ENCODE peak calls at places on chromosome 21, in seven cellular contexts. Q is endodermal cell; T is CD8-positive, alpha-beta T cell; H is AG04450; Z is thyroid gland; C is left lung; S is neural progenitor cell. M is an unnamed sample.
A peak's percentile ranks its signal among the peaks of the same experiment; 100 is the strongest.

GRCh38 chr21:36610201-36610600 is 88.7 kb upstream of the SIM2 start:
- DNase-seq in T (no peak), Q (no peak), S (no peak), C (no peak), Z (no peak), H (no peak), M (no peak)

GRCh38 chr21:25555492-25555891 is 51.8 kb downstream of the MRPL39 start:
- DNase-seq in Q (no peak), Z (no peak), C (no peak), S (no peak), H (no peak), T (no peak), M (no peak)

GRCh38 chr21:36194024-36194423 is 37.4 kb downstream of the DOP1B start:
- DNase-seq in Z (peak; percentile 67), T (no peak), H (no peak), Q (no peak), C (peak; percentile 37), S (no peak), M (no peak)

GRCh38 chr21:35987475-35987874 is 72.9 kb downstream of the SETD4 start:
- DNase-seq in C (peak; percentile 33), Z (no peak), H (no peak), S (no peak), Q (no peak), T (no peak), M (no peak)

GRCh38 chr21:21196087-21196486 is 197.9 kb downstream of the NCAM2 start:
- DNase-seq in Z (no peak), C (no peak), H (no peak), S (no peak), T (no peak), Q (no peak), M (no peak)

GRCh38 chr21:42781981-42782722 is 97.2 kb downstream of the WDR4 start:
- DNase-seq in Q (no peak), H (no peak), C (no peak), S (no peak), T (no peak), Z (no peak), M (no peak)

GRCh38 chr21:39938086-39938611 is 70.9 kb downstream of the PCP4 start:
- DNase-seq in Z (peak; percentile 19), S (no peak), T (no peak), Q (no peak), H (no peak), C (no peak), M (no peak)

GRCh38 chr21:37064841-37065240 is 8.0 kb downstream of the PIGP start:
- DNase-seq in Q (no peak), H (no peak), Z (no peak), C (no peak), S (no peak), T (no peak), M (no peak)

GRCh38 chr21:35737899-35738341 is 322.4 kb downstream of the SETD4 start:
- DNase-seq in Z (peak; percentile 23), S (no peak), C (no peak), H (no peak), T (no peak), Q (no peak), M (no peak)

GRCh38 chr21:28226563-28226962 is 766.1 kb downstream of the LTN1 start:
- DNase-seq in S (no peak), Q (no peak), T (no peak), H (no peak), Z (no peak), C (no peak), M (no peak)

GRCh38 chr21:23936224-23936623 is 1671.1 kb downstream of the MRPL39 start:
- DNase-seq in Z (no peak), S (peak; percentile 5), Q (peak; percentile 63), T (no peak), C (no peak), H (peak; percentile 27), M (no peak)

GRCh38 chr21:28485301-28486022 is 507.2 kb downstream of the LTN1 start:
- DNase-seq in Q (no peak), T (no peak), H (peak; percentile 2), S (no peak), Z (no peak), C (no peak), M (no peak)

GRCh38 chr21:16563111-16563510 is 833.3 kb downstream of the USP25 start:
- DNase-seq in T (no peak), C (no peak), Z (no peak), H (no peak), S (no peak), Q (no peak), M (no peak)

GRCh38 chr21:16302851-16303282 is 573.1 kb downstream of the USP25 start:
- DNase-seq in Z (peak; percentile 14), T (no peak), Q (no peak), C (no peak), S (no peak), H (no peak), M (no peak)

GRCh38 chr21:10627316-10627863 is 106.0 kb downstream of the TPTE start:
- DNase-seq in C (no peak), Z (no peak), S (no peak), H (no peak), Q (no peak), T (no peak), M (no peak)

GRCh38 chr21:44035244-44035643 is 23.1 kb downstream of the TRAPPC10 start:
- DNase-seq in H (no peak), C (no peak), Q (no peak), T (no peak), S (no peak), Z (no peak), M (no peak)

DNA sequence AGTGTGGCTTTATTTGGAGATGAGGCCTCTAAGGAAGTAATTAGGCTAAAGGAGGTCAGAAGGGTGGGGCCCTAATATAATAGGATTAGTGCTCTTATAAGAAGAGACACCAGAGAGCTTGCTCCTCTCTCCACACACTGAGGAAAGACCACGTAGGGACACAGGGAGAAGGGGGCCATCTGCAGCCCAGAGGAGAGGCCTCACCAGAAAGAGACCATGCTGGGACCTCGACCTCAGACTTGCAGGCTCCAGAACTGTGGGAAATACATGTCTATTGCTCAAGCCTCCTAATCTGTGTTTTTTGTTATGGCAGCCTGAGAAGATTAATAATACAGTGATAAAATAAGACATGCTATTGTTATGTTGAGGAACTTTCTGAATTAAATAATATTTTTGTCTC is 8.3 kb downstream of the RCAN1 start:
- DNase-seq in Q (peak; percentile 31), Z (no peak), H (no peak), T (no peak), C (no peak), S (peak; percentile 35), M (no peak)
- TF ChIP-seq CTCF in Q (no peak), Z (no peak), H (no peak), T (no peak), C (no peak), S (no peak), M (no peak)

GRCh38 chr21:41500931-41501381 is 7.0 kb downstream of the TMPRSS2 start:
- DNase-seq in H (no peak), S (no peak), T (no peak), Z (no peak), C (no peak), Q (no peak), M (no peak)

GRCh38 chr21:41500354-41500753 is 7.6 kb downstream of the TMPRSS2 start:
- DNase-seq in H (no peak), S (no peak), Q (no peak), C (no peak), T (no peak), Z (no peak), M (no peak)

GRCh38 chr21:41499920-41500319 is 8.0 kb downstream of the TMPRSS2 start:
- DNase-seq in H (no peak), S (no peak), C (no peak), Q (no peak), Z (no peak), T (no peak), M (no peak)

GRCh38 chr21:41503331-41503730 is 4.6 kb downstream of the TMPRSS2 start:
- DNase-seq in C (no peak), Q (no peak), Z (no peak), H (no peak), S (no peak), T (no peak), M (no peak)

DNA sequence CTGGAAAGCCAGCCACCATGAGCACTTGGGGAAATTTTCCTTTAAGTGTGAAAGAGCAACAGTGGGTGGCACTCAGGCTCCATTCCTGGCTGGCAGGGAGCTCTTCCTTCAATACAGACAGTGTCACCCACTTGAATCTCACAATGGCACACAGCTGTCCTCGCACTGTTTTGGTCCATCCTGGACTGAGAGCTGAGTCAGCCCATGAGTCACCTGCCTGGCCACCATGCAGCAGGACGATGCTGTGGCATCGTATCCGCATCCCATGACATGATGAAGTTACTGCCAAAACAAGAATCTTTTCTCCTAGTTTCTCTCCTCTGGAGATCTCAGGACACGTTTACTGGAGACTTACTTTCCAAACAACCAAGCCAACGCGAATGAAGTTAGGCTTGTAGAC is 6.0 kb downstream of the TMPRSS2 start:
- DNase-seq in C (no peak), T (no peak), S (no peak), Q (no peak), H (no peak), Z (no peak), M (no peak)
- TF ChIP-seq CTCF in C (no peak), T (no peak), S (no peak), Q (no peak), H (no peak), Z (no peak), M (no peak)

GRCh38 chr21:30444204-30444603 is 4.1 kb downstream of the KRTAP15-1 start:
- DNase-seq in C (no peak), T (no peak), H (no peak), S (peak; percentile 18), Q (peak; percentile 64), Z (peak; percentile 10), M (no peak)
- TF ChIP-seq CTCF in C (no peak), T (no peak), H (no peak), S (no peak), Q (peak; percentile 61), Z (peak; percentile 15), M (no peak)

GRCh38 chr21:33308586-33309490 is 15.9 kb upstream of the IFNAR1 start:
- DNase-seq in S (no peak), Z (no peak), C (no peak), Q (no peak), T (no peak), H (no peak), M (no peak)
- TF ChIP-seq CTCF in S (no peak), Z (no peak), C (no peak), Q (peak; percentile 37), T (no peak), H (no peak), M (no peak)

DNA sequence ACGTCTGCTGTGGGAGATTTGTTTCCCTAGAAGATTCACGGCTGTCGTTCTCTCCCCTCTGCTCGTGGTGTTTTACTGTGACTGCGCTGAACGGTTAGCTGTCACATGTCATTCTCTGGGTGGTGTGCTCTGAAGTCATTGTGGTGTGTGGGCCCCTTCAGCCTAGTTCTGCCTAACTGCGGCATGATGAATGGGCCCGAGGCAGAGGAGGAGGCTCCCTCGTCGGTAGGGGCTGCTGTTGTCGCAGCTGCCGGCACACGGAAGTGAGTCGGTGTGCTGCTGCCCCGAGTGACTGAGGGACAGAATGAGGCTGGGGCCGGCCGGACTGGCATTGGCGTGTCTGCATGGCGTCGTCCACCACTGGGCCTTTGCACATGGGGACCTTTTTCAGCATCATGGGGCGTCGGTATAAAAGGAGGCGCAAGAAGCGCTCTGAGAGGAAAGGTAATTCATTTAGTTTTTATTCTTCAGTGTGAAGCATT is 77.9 kb downstream of the ADARB1 start:
- DNase-seq in S (peak; percentile 77), C (peak; percentile 64), H (no peak), T (peak; percentile 73), Q (peak; percentile 84), Z (no peak), M (peak; percentile 51)
- TF ChIP-seq CTCF in S (peak; percentile 54), C (no peak), H (no peak), T (peak; percentile 54), Q (peak; percentile 70), Z (no peak), M (peak; percentile 50)

M was measured in neural crest cell.